ENCODE peak calls at places on chromosomes 12 and 14, in nine cellular contexts. F is CD8-positive, alpha-beta T cell; G is lower lobe of right lung; S is upper lobe of right lung; B is gastrocnemius medialis; L is mucosa of descending colon; Y is left ventricle myocardium inferior; W is HCT116; P is cardiac muscle cell. H is an unnamed sample.

GRCh38 chr14:35539969-35540368 is 6.0 kb downstream of the INSM2 start:
- DNase-seq in G (no peak), S (no peak), P (no peak), W (no peak), Y (no peak), F (no peak), B (no peak), L (no peak), H (no peak)

GRCh38 chr12:100652488-100652887 is 79.0 kb downstream of the GAS2L3 start:
- DNase-seq in L (no peak), W (no peak), G (no peak), P (no peak), B (no peak), S (no peak), F (no peak), Y (no peak), H (no peak)

GRCh38 chr12:65937181-65937641 is 112.9 kb downstream of the HMGA2 start:
- DNase-seq in S (no peak), G (no peak), P (no peak), W (peak; percentile 66), B (no peak), F (no peak), Y (no peak), L (no peak), H (no peak)

GRCh38 chr14:74348735-74349463 is 628 bp downstream of the VRTN start:
- DNase-seq in S (peak; percentile 54), P (no peak), B (no peak), W (no peak), L (no peak), G (no peak), F (no peak), Y (no peak), H (no peak)

GRCh38 chr12:65568517-65568916 is 255.8 kb upstream of the HMGA2 start:
- DNase-seq in P (peak; percentile 81), F (no peak), S (no peak), L (no peak), B (no peak), W (no peak), Y (no peak), G (no peak), H (peak; percentile 74)

GRCh38 chr14:74980746-74981661 is 21.7 kb upstream of the EIF2B2 start:
- DNase-seq in L (no peak), F (no peak), G (no peak), S (no peak), P (peak; percentile 70), Y (no peak), W (no peak), B (peak; percentile 70), H (peak; percentile 68)

GRCh38 chr14:64673329-64673728 is 30.9 kb upstream of the PLEKHG3 start:
- DNase-seq in W (no peak), S (no peak), Y (no peak), B (no peak), L (no peak), G (no peak), F (no peak), P (no peak), H (no peak)

GRCh38 chr14:53894456-53894855 is 62.2 kb downstream of the BMP4 start:
- DNase-seq in L (no peak), P (peak; percentile 76), S (no peak), W (no peak), Y (no peak), G (no peak), F (no peak), B (no peak), H (no peak)

GRCh38 chr14:92439551-92440344 is 73.8 kb upstream of the RIN3 start:
- DNase-seq in F (no peak), B (no peak), L (no peak), Y (peak; percentile 66), G (no peak), S (no peak), P (no peak), W (no peak), H (no peak)

GRCh38 chr12:113247123-113248045 is 26.1 kb downstream of the TPCN1 start:
- DNase-seq in S (no peak), B (no peak), W (no peak), F (no peak), Y (no peak), P (no peak), L (no peak), G (no peak), H (no peak)

GRCh38 chr14:93011650-93012317 is 88.8 kb downstream of the CHGA start:
- DNase-seq in G (no peak), F (no peak), S (no peak), Y (no peak), P (no peak), B (peak; percentile 41), W (no peak), L (no peak), H (no peak)

GRCh38 chr14:90355540-90356518 is 24.1 kb upstream of the NRDE2 start:
- DNase-seq in Y (no peak), W (no peak), B (no peak), G (no peak), L (no peak), S (no peak), P (no peak), F (no peak), H (no peak)

GRCh38 chr12:8819676-8819980 is 2.8 kb upstream of the A2ML1 start:
- DNase-seq in Y (no peak), F (no peak), W (no peak), B (no peak), S (no peak), L (no peak), P (peak; percentile 27), G (no peak), H (no peak)

GRCh38 chr14:76647699-76648298 is 113.5 kb upstream of the VASH1 start:
- DNase-seq in W (peak; percentile 48), F (no peak), L (no peak), S (no peak), Y (no peak), G (no peak), P (peak; percentile 74), B (no peak), H (no peak)

GRCh38 chr12:93087836-93088610 is 158.9 kb upstream of the EEA1 start:
- DNase-seq in G (no peak), P (no peak), Y (no peak), B (no peak), L (no peak), S (no peak), W (no peak), F (no peak), H (no peak)

GRCh38 chr12:77345336-77345735 is 280.0 kb upstream of the E2F7 start:
- DNase-seq in P (no peak), B (no peak), L (no peak), F (no peak), W (no peak), G (no peak), Y (no peak), S (no peak), H (no peak)

GRCh38 chr14:75310295-75311059 is 31.8 kb downstream of the FOS start:
- DNase-seq in G (peak; percentile 85), Y (peak; percentile 89), W (no peak), B (peak; percentile 54), L (peak; percentile 85), F (no peak), S (peak; percentile 87), P (peak; percentile 97), H (no peak)

DNA sequence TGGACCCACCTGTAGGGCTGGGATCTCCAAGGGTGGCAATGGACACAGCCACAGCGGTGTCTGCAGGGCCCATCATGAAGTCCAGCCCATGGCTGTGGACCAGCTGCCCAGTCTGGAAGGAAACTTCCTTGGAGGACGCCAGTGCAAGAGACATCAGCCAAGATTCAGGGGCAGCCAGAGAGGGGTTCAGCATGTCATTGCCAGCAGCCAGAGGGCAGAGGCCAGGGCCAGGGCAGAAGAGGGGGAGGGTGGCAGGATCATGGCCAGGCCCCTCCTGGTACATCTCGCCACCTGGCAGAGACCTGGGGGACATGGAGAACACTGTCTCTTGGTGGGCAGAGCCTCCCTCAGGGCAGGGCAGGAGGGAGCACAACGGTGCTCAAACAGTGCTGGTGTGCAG is 10.2 kb downstream of the ANHX start:
- DNase-seq in Y (no peak), S (no peak), W (no peak), B (no peak), G (no peak), L (no peak), P (no peak), F (no peak), H (no peak)
- H3K9me3 ChIP-seq in Y (peaks cover 59% of the 10 kb centered on the region), S (peaks cover 4% of the 10 kb centered on the region), W (peaks cover 3% of the 10 kb centered on the region), B (no peaks in the 10 kb centered on the region), G (peaks cover 3% of the 10 kb centered on the region), L (peaks cover 54% of the 10 kb centered on the region), P (no peaks in the 10 kb centered on the region), F (no peaks in the 10 kb centered on the region), H (peaks cover 12% of the 10 kb centered on the region)

DNA sequence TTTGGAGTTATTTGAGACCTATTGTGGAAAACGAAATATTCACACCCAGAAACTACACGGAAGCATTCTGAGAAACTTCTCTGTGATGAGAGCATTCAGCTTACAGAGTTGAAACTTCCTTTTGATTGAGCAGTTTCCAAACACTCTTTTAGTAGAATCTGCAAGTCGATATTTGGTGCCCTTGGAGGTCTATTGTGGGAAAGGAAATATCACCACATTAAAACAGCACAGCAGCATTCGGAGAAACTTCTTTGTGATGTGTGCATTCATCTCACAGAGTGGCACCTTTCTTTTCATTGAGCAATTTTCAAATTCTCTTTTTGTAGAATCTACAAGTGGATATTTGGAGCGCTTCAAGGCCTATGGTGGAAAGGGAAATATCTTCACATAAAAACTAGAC is 595.7 kb upstream of the ALG10B start:
- DNase-seq in P (no peak), S (no peak), F (no peak), B (no peak), G (no peak), W (no peak), L (no peak), Y (no peak), H (no peak)
- H3K9me3 ChIP-seq in P (no peaks in the 10 kb centered on the region), S (peaks cover 5% of the 10 kb centered on the region), F (no peaks in the 10 kb centered on the region), B (no peaks in the 10 kb centered on the region), G (peaks cover 9% of the 10 kb centered on the region), W (no peaks in the 10 kb centered on the region), L (peaks cover 62% of the 10 kb centered on the region), Y (peaks cover 41% of the 10 kb centered on the region), H (peaks cover 2% of the 10 kb centered on the region)

DNA sequence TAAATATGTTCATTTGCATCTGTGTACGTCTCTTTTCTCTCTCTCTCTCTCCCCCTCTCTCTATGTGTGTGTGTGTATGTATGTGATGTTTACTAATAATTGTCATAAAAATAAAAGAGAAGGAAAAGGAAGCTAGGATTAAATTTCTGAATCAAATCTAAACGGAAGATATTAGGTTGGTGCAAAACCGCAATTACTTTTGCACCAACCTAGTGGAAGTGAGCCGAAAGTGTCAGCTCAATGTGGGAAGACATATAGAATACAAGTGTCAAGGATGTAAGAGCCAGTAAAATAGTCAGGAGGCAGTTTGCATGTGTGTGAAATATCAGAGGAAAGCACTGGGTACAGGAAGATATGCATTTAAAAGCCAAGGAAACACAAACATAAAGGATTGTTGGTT is 18.5 kb upstream of the OR4K17 start:
- DNase-seq in S (no peak), F (no peak), Y (no peak), L (no peak), G (no peak), B (no peak), W (no peak), P (no peak), H (no peak)
- H3K9me3 ChIP-seq in S (no peaks in the 10 kb centered on the region), F (no peaks in the 10 kb centered on the region), Y (no peaks in the 10 kb centered on the region), L (peaks cover 8% of the 10 kb centered on the region), G (no peaks in the 10 kb centered on the region), B (no peaks in the 10 kb centered on the region), W (no peaks in the 10 kb centered on the region), P (no peaks in the 10 kb centered on the region), H (no peaks in the 10 kb centered on the region)

DNA sequence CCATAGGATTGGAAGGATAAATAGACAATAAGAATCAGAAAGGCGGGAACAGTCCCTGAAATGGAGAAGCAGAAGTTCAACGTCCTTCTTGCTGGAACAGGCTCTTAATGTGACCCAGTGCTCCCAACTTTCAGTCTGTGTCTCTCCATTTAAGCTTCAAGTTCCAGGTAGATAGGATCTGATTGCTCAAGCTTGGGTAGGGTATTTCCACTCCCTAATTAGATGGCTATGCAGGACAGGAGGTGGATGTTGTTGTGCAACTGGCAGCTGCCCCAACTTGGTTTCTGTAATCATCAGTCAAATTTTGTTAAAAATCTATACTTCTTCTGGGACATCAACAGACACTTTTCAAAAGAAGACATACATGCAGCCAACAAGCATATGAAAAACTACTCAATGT is 266.2 kb downstream of the C12orf75 start:
- DNase-seq in L (no peak), F (no peak), Y (no peak), P (no peak), G (no peak), W (no peak), S (no peak), B (no peak), H (no peak)
- H3K9me3 ChIP-seq in L (no peaks in the 10 kb centered on the region), F (no peaks in the 10 kb centered on the region), Y (no peaks in the 10 kb centered on the region), P (no peaks in the 10 kb centered on the region), G (no peaks in the 10 kb centered on the region), W (no peaks in the 10 kb centered on the region), S (no peaks in the 10 kb centered on the region), B (no peaks in the 10 kb centered on the region), H (no peaks in the 10 kb centered on the region)